ENCODE peak calls at places on chromosomes 4 and X, in nine cellular contexts. J is BJ; D is stimulated activated effector memory CD8-positive, alpha-beta T cell treated with anti-CD3 and anti-CD28 coated beads, Interleukin-12 subunit alpha, Interleukin-12 subunit beta, amount 100 ng/mL, for 72 hours; W is Right ventricle myocardium superior; S is CD4-positive, CD25-positive, alpha-beta regulatory T cell; A is NCI-H446 treated with DMSO at 0.1 percent for 48 hours; B is coronary artery; F is activated naive CD4-positive, alpha-beta T cell; E is stimulated activated CD8-positive, alpha-beta memory T cell treated with anti-CD3 and anti-CD28 coated beads, Interleukin-4, amount 100 ng/mL, for 48 hours. N is an unnamed sample.
A peak's percentile ranks its signal among the peaks of the same experiment; 100 is the strongest.

GRCh38 chr4:102008711-102009110 is 218.2 kb downstream of the BANK1 start:
- DNase-seq in W (no peak), J (no peak), F (no peak), E (no peak), D (no peak), B (no peak), A (peak; percentile 99), S (no peak), N (no peak)

GRCh38 chrX:63275127-63275526 is 76.0 kb downstream of the SPIN4 start:
- DNase-seq in D (peak; percentile 52), E (peak; percentile 39), W (no peak), S (no peak), A (no peak), B (no peak), J (no peak), F (no peak), N (peak; percentile 40)

GRCh38 chr4:6779667-6780565 is 2.6 kb upstream of the KIAA0232 start:
- DNase-seq in W (no peak), B (no peak), J (no peak), F (no peak), A (no peak), S (no peak), D (no peak), E (no peak), N (no peak)

GRCh38 chrX:115147220-115147619 is 42.0 kb upstream of the RBMXL3 start:
- DNase-seq in F (no peak), J (no peak), E (no peak), D (no peak), A (no peak), B (no peak), S (no peak), W (no peak), N (peak; percentile 40)

GRCh38 chr4:41140410-41140809 is 73.9 kb downstream of the APBB2 start:
- DNase-seq in A (no peak), W (no peak), J (no peak), D (no peak), B (no peak), S (no peak), E (no peak), F (no peak), N (no peak)

GRCh38 chrX:39242187-39242586 is 440.9 kb downstream of the MID1IP1 start:
- DNase-seq in B (no peak), A (no peak), J (no peak), E (no peak), D (no peak), S (peak; percentile 18), F (no peak), W (no peak), N (peak; percentile 26)

GRCh38 chrX:150366951-150367545 is 3.9 kb downstream of the MAMLD1 start:
- DNase-seq in F (no peak), D (no peak), A (no peak), W (no peak), E (no peak), S (no peak), J (no peak), B (peak; percentile 66), N (peak; percentile 39)

GRCh38 chr4:151117371-151117962 is 18.0 kb downstream of the RPS3A start:
- DNase-seq in B (no peak), S (peak; percentile 45), F (peak; percentile 4), E (peak; percentile 61), J (no peak), D (peak; percentile 74), W (no peak), A (peak; percentile 25), N (peak; percentile 83)

GRCh38 chr4:136863756-136864155 is 668.5 kb downstream of the PCDH18 start:
- DNase-seq in A (peak; percentile 15), S (no peak), D (no peak), F (no peak), B (no peak), J (no peak), W (no peak), E (no peak), N (peak; percentile 11)

GRCh38 chrX:63930140-63930539 is 145.1 kb upstream of the ARHGEF9 start:
- DNase-seq in W (no peak), A (no peak), F (no peak), B (no peak), J (no peak), S (no peak), D (no peak), E (no peak), N (no peak)

GRCh38 chrX:125374169-125374568 is 54.5 kb downstream of the TEX13C start:
- DNase-seq in W (no peak), D (no peak), J (no peak), A (no peak), E (no peak), S (no peak), F (no peak), B (no peak), N (no peak)

GRCh38 chr4:2860391-2861348 is 17.0 kb downstream of the ADD1 start:
- DNase-seq in B (no peak), S (no peak), D (no peak), J (no peak), F (no peak), E (no peak), A (no peak), W (peak; percentile 63), N (peak; percentile 67)

GRCh38 chr4:19224820-19225219 is 1026.9 kb upstream of the SLIT2 start:
- DNase-seq in S (no peak), F (no peak), A (peak; percentile 19), E (no peak), B (no peak), J (no peak), W (no peak), D (no peak), N (peak; percentile 35)

GRCh38 chrX:104315555-104315954 is 60.8 kb upstream of the ESX1 start:
- DNase-seq in D (no peak), J (no peak), S (no peak), W (no peak), F (no peak), B (no peak), E (no peak), A (no peak), N (peak; percentile 65)

GRCh38 chr4:184235526-184235925 is 17.9 kb upstream of the ENPP6 start:
- DNase-seq in J (no peak), S (no peak), F (no peak), D (no peak), B (no peak), W (no peak), E (no peak), A (no peak), N (no peak)

GRCh38 chr4:56723201-56723605 is 42.1 kb upstream of the HOPX start:
- DNase-seq in F (no peak), S (no peak), A (no peak), J (no peak), W (no peak), B (no peak), D (peak; percentile 62), E (peak; percentile 61), N (peak; percentile 6)

GRCh38 chrX:15321447-15321846 is 6.0 kb upstream of the ASB11 start:
- DNase-seq in W (no peak), F (no peak), A (no peak), B (no peak), S (no peak), D (no peak), J (no peak), E (no peak), N (no peak)

GRCh38 chr4:114603455-114603854 is 4.8 kb downstream of the UGT8 start:
- DNase-seq in S (no peak), E (no peak), A (no peak), D (no peak), B (no peak), F (no peak), J (no peak), W (no peak), N (no peak)

GRCh38 chr4:10960386-10960785 is 275.8 kb upstream of the CLNK start:
- DNase-seq in B (no peak), D (no peak), J (no peak), W (no peak), S (no peak), F (no peak), E (no peak), A (no peak), N (no peak)

GRCh38 chrX:17214962-17215361 is 160.0 kb upstream of the NHS start:
- DNase-seq in E (no peak), W (no peak), A (no peak), S (no peak), J (no peak), F (no peak), D (no peak), B (no peak), N (no peak)

GRCh38 chr4:170027181-170027829 is 1.1 kb upstream of the MFAP3L start:
- DNase-seq in E (peak; percentile 94), B (peak; percentile 96), J (peak; percentile 39), S (peak; percentile 86), F (peak; percentile 78), W (peak; percentile 95), D (peak; percentile 94), A (peak; percentile 80), N (peak; percentile 98)

GRCh38 chr4:125461676-125462363 is 147.1 kb downstream of the FAT4 start:
- DNase-seq in W (no peak), B (no peak), E (no peak), S (no peak), D (no peak), F (no peak), A (no peak), J (no peak), N (no peak)

GRCh38 chr4:26206339-26206738 is 114.5 kb upstream of the RBPJ start:
- DNase-seq in J (peak; percentile 25), E (no peak), B (no peak), W (no peak), F (no peak), D (no peak), A (peak; percentile 44), S (no peak), N (peak; percentile 9)

N was measured in dermis blood vessel endothelial cell.